ENCODE peak calls at places on chromosomes 3 and 15, in seven cellular contexts. F is CD8-positive, alpha-beta memory T cell; N is body of pancreas; L is fibroblast of mammary gland; S is A549; M is AG04450; C is right cardiac atrium. O is an unnamed sample.

GRCh38 chr3:139572847-139573672 is 33.5 kb upstream of the RBP1 start:
- DNase-seq in F (no peak), N (no peak), L (no peak), S (no peak), M (no peak), C (peak; percentile 28), O (no peak)

GRCh38 chr3:66795365-66795764 is 202.7 kb upstream of the KBTBD8 start:
- DNase-seq in F (no peak), N (no peak), L (peak; percentile 59), S (no peak), M (peak; percentile 74), C (no peak), O (no peak)

GRCh38 chr15:59283717-59284336 is 77.2 kb downstream of the LDHAL6B start:
- DNase-seq in F (no peak), N (no peak), L (no peak), S (peak; percentile 99), M (no peak), C (no peak), O (no peak)

GRCh38 chr3:112814256-112814655 is 32.4 kb downstream of the CD200R1L start:
- DNase-seq in F (no peak), N (no peak), L (peak; percentile 84), S (peak; percentile 82), M (peak; percentile 60), C (no peak), O (peak; percentile 56)

GRCh38 chr15:33844597-33844996 is 123.7 kb upstream of the CHRM5 start:
- DNase-seq in F (no peak), N (no peak), L (no peak), S (peak; percentile 18), M (no peak), C (no peak), O (no peak)

GRCh38 chr15:92392966-92393286 is 755 bp upstream of the ST8SIA2 start:
- DNase-seq in F (no peak), N (no peak), L (no peak), S (no peak), M (no peak), C (no peak), O (no peak)

GRCh38 chr15:84970832-84971231 is 10.8 kb upstream of the PDE8A start:
- DNase-seq in F (no peak), N (no peak), L (no peak), S (no peak), M (no peak), C (no peak), O (no peak)

GRCh38 chr3:138939563-138940241 is 7.2 kb downstream of the FOXL2 start:
- DNase-seq in F (no peak), N (no peak), L (no peak), S (no peak), M (no peak), C (no peak), O (no peak)

GRCh38 chr3:133949438-133949837 is 53.8 kb upstream of the RAB6B start:
- DNase-seq in F (no peak), N (no peak), L (no peak), S (no peak), M (no peak), C (no peak), O (no peak)

GRCh38 chr3:152175576-152175883 is 93.2 kb upstream of the MBNL1 start:
- DNase-seq in F (no peak), N (no peak), L (peak; percentile 95), S (peak; percentile 49), M (peak; percentile 78), C (no peak), O (no peak)

GRCh38 chr15:91289324-91289723 is 189.3 kb downstream of the SV2B start:
- DNase-seq in F (no peak), N (no peak), L (no peak), S (peak; percentile 7), M (no peak), C (no peak), O (no peak)

GRCh38 chr3:126959921-126960603 is 22.9 kb upstream of the PLXNA1 start:
- DNase-seq in F (no peak), N (no peak), L (peak; percentile 80), S (peak; percentile 53), M (no peak), C (no peak), O (no peak)

GRCh38 chr15:28977377-28978010 is 91.7 kb downstream of the APBA2 start:
- DNase-seq in F (no peak), N (peak; percentile 31), L (peak; percentile 94), S (peak; percentile 91), M (peak; percentile 91), C (peak; percentile 30), O (no peak)

GRCh38 chr3:160921020-160921635 is 165.1 kb downstream of the PPM1L start:
- DNase-seq in F (no peak), N (peak; percentile 48), L (peak; percentile 61), S (peak; percentile 46), M (no peak), C (peak; percentile 17), O (no peak)

GRCh38 chr15:47184003-47184404 is 533.3 kb upstream of the SEMA6D start:
- DNase-seq in F (no peak), N (peak; percentile 45), L (no peak), S (no peak), M (no peak), C (peak; percentile 17), O (peak; percentile 58)

GRCh38 chr3:90092994-90093393 is 985.6 kb downstream of the EPHA3 start:
- DNase-seq in F (no peak), N (no peak), L (peak; percentile 21), S (peak; percentile 12), M (no peak), C (no peak), O (peak; percentile 55)

GRCh38 chr3:13106308-13106970 is 33.2 kb upstream of the IQSEC1 start:
- DNase-seq in F (no peak), N (peak; percentile 1), L (no peak), S (peak; percentile 56), M (no peak), C (no peak), O (no peak)

GRCh38 chr3:9194509-9195184 is 54.8 kb downstream of the SRGAP3 start:
- DNase-seq in F (no peak), N (no peak), L (no peak), S (peak; percentile 10), M (no peak), C (no peak), O (no peak)

GRCh38 chr15:75140080-75140879 is 61.4 kb upstream of the C15orf39 start:
- DNase-seq in F (no peak), N (no peak), L (no peak), S (no peak), M (no peak), C (no peak), O (no peak)

GRCh38 chr15:98903377-98904018 is 104.1 kb downstream of the PGPEP1L start:
- DNase-seq in F (no peak), N (no peak), L (peak; percentile 86), S (peak; percentile 80), M (no peak), C (no peak), O (no peak)

GRCh38 chr15:76217867-76218217 is 93.4 kb downstream of the ETFA start:
- DNase-seq in F (no peak), N (peak; percentile 35), L (no peak), S (no peak), M (no peak), C (no peak), O (no peak)

GRCh38 chr3:165544432-165544831 is 292.8 kb downstream of the BCHE start:
- DNase-seq in F (no peak), N (no peak), L (no peak), S (no peak), M (no peak), C (no peak), O (no peak)

GRCh38 chr3:31696009-31696297 is 163.2 kb downstream of the STT3B start:
- DNase-seq in F (no peak), N (no peak), L (no peak), S (no peak), M (no peak), C (no peak), O (no peak)

GRCh38 chr3:150216866-150217600 is 191.1 kb upstream of the TSC22D2 start:
- DNase-seq in F (no peak), N (no peak), L (no peak), S (no peak), M (no peak), C (no peak), O (no peak)

GRCh38 chr3:58574682-58575081 is 2.5 kb downstream of the FAM107A start:
- DNase-seq in F (no peak), N (no peak), L (no peak), S (no peak), M (no peak), C (no peak), O (no peak)

GRCh38 chr15:92538115-92538514 is 117.5 kb downstream of the FAM174B start:
- DNase-seq in F (no peak), N (no peak), L (no peak), S (no peak), M (no peak), C (no peak), O (no peak)

GRCh38 chr3:188362405-188362831 is 208.5 kb downstream of the LPP start:
- DNase-seq in F (no peak), N (no peak), L (peak; percentile 94), S (peak; percentile 91), M (no peak), C (no peak), O (no peak)

DNA sequence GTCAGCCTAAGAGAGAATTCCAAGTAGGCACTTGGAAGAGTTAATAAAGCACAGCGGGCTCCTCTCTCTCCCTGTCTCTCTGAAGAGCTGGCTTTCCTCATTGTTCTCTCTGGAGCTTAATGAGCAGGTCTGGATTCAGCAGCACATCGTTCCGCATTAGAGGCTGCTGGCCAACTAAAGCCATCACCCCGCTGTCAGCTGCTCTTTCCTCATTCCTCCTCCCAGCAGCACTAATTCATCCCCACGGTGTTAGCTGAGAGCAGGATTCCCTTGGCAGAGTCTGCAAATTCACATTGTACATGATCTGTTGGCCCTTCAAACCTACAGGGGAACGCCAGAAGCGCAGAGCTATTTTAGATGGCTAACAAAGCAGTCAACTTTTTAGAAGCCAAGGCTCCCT is 44.2 kb downstream of the SGO1 start:
- DNase-seq in F (no peak), N (peak; percentile 17), L (peak; percentile 39), S (no peak), M (no peak), C (peak; percentile 29), O (no peak)
- H3K4me3 ChIP-seq in F (no peak overlapping the region), N (no peak overlapping the region), L (no peak overlapping the region), S (no peak overlapping the region), M (no peak overlapping the region), C (no peak overlapping the region), O (no peak overlapping the region)

GRCh38 chr3:29324180-29324651 is 43.3 kb downstream of the RBMS3 start:
- DNase-seq in F (no peak), N (peak; percentile 10), L (peak; percentile 84), S (peak; percentile 92), M (no peak), C (peak; percentile 47), O (peak; percentile 94)
- H3K4me3 ChIP-seq in F (no peak overlapping the region), N (no peak overlapping the region), L (no peak overlapping the region), S (peak overlapping the region; percentile 27), M (no peak overlapping the region), C (peak overlapping the region; percentile 14), O (peak overlapping the region; percentile 44)

GRCh38 chr3:100082724-100083123 is 31.6 kb downstream of the FILIP1L start:
- DNase-seq in F (no peak), N (no peak), L (no peak), S (no peak), M (no peak), C (no peak), O (no peak)
- H3K4me3 ChIP-seq in F (no peak overlapping the region), N (no peak overlapping the region), L (no peak overlapping the region), S (no peak overlapping the region), M (no peak overlapping the region), C (no peak overlapping the region), O (no peak overlapping the region)

DNA sequence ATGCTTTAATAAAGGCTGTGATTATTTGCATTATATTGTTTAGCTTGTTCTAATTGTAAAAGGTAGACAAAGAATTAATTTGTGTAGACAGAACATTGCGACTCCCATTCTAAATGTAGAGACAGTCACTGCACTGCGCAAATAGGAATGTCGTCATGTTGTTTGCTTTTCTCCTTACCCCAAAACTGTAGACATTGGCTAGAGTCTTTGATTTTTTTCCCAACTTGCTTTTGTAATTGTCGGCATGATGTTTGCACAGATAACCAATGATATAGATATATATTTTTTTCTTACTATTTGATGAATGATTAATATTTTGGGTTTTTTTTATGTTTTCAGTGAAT is 97.7 kb upstream of the SNRPN start:
- DNase-seq in F (no peak), N (no peak), L (no peak), S (no peak), M (no peak), C (no peak), O (no peak)
- H3K4me3 ChIP-seq in F (no peak overlapping the region), N (no peak overlapping the region), L (no peak overlapping the region), S (no peak overlapping the region), M (peak overlapping the region; percentile 46), C (peak overlapping the region; percentile 26), O (no peak overlapping the region)

O was measured in MM.1S.